ENCODE peak calls at places on chromosomes 3 and 15, in five cellular contexts. One of them, this sample, is unnamed.

GRCh38 chr15:57146394-57147140 is 228.1 kb downstream of the TCF12 start:
- DNase-seq in cardiac septum: no peak
- DNase-seq in T1000: no peak
- DNase-seq in left cardiac atrium: no peak
- DNase-seq in fibroblast of the conjunctiva: peak
- DNase-seq in this sample: no peak

GRCh38 chr15:49645937-49646336 is 25.1 kb downstream of the DTWD1 start:
- DNase-seq in cardiac septum: no peak
- DNase-seq in T1000: no peak
- DNase-seq in left cardiac atrium: peak
- DNase-seq in fibroblast of the conjunctiva: peak
- DNase-seq in this sample: no peak

GRCh38 chr3:99659965-99660364 is 21.6 kb downstream of the COL8A1 start:
- DNase-seq in cardiac septum: no peak
- DNase-seq in T1000: no peak
- DNase-seq in left cardiac atrium: no peak
- DNase-seq in fibroblast of the conjunctiva: no peak
- DNase-seq in this sample: no peak

GRCh38 chr15:101773496-101774100 is 29.7 kb upstream of the OR4F6 start:
- DNase-seq in cardiac septum: no peak
- DNase-seq in T1000: no peak
- DNase-seq in left cardiac atrium: no peak
- DNase-seq in fibroblast of the conjunctiva: no peak
- DNase-seq in this sample: no peak

GRCh38 chr3:113084777-113085176 is 94.0 kb downstream of the GTPBP8 start:
- DNase-seq in cardiac septum: no peak
- DNase-seq in T1000: no peak
- DNase-seq in left cardiac atrium: no peak
- DNase-seq in fibroblast of the conjunctiva: peak
- DNase-seq in this sample: peak

GRCh38 chr3:185332026-185332735 is 30.8 kb upstream of the MAP3K13 start:
- DNase-seq in cardiac septum: no peak
- DNase-seq in T1000: no peak
- DNase-seq in left cardiac atrium: no peak
- DNase-seq in fibroblast of the conjunctiva: peak
- DNase-seq in this sample: no peak

GRCh38 chr3:32401541-32402052 is 9.9 kb downstream of the CMTM7 start:
- DNase-seq in cardiac septum: peak
- DNase-seq in T1000: peak
- DNase-seq in left cardiac atrium: peak
- DNase-seq in fibroblast of the conjunctiva: no peak
- DNase-seq in this sample: peak

GRCh38 chr15:27059610-27060202 is 88.7 kb downstream of the GABRG3 start:
- DNase-seq in cardiac septum: no peak
- DNase-seq in T1000: no peak
- DNase-seq in left cardiac atrium: no peak
- DNase-seq in fibroblast of the conjunctiva: peak
- DNase-seq in this sample: no peak

GRCh38 chr15:76169013-76169412 is 109.2 kb downstream of the TMEM266 start:
- DNase-seq in cardiac septum: no peak
- DNase-seq in T1000: no peak
- DNase-seq in left cardiac atrium: no peak
- DNase-seq in fibroblast of the conjunctiva: no peak
- DNase-seq in this sample: no peak

GRCh38 chr3:177836671-177837070 is 639.4 kb upstream of the TBL1XR1 start:
- DNase-seq in cardiac septum: no peak
- DNase-seq in T1000: no peak
- DNase-seq in left cardiac atrium: no peak
- DNase-seq in fibroblast of the conjunctiva: no peak
- DNase-seq in this sample: no peak

GRCh38 chr3:67384790-67385397 is 269.5 kb downstream of the SUCLG2 start:
- DNase-seq in cardiac septum: no peak
- DNase-seq in T1000: no peak
- DNase-seq in left cardiac atrium: peak
- DNase-seq in fibroblast of the conjunctiva: peak
- DNase-seq in this sample: no peak

GRCh38 chr3:73669268-73669667 is 44.5 kb upstream of the PDZRN3 start:
- DNase-seq in cardiac septum: no peak
- DNase-seq in T1000: no peak
- DNase-seq in left cardiac atrium: no peak
- DNase-seq in fibroblast of the conjunctiva: no peak
- DNase-seq in this sample: no peak

GRCh38 chr15:43046484-43046883 is 59.4 kb downstream of the UBR1 start:
- DNase-seq in cardiac septum: no peak
- DNase-seq in T1000: no peak
- DNase-seq in left cardiac atrium: no peak
- DNase-seq in fibroblast of the conjunctiva: no peak
- DNase-seq in this sample: no peak

GRCh38 chr15:56428821-56429458 is 36.0 kb downstream of the MNS1 start:
- DNase-seq in cardiac septum: no peak
- DNase-seq in T1000: no peak
- DNase-seq in left cardiac atrium: no peak
- DNase-seq in fibroblast of the conjunctiva: peak
- DNase-seq in this sample: no peak

GRCh38 chr15:77021803-77022381 is 27.0 kb downstream of the PSTPIP1 start:
- DNase-seq in cardiac septum: no peak
- DNase-seq in T1000: no peak
- DNase-seq in left cardiac atrium: peak
- DNase-seq in fibroblast of the conjunctiva: no peak
- DNase-seq in this sample: no peak

GRCh38 chr3:99542771-99543518 is 95.4 kb upstream of the COL8A1 start:
- DNase-seq in cardiac septum: no peak
- DNase-seq in T1000: no peak
- DNase-seq in left cardiac atrium: no peak
- DNase-seq in fibroblast of the conjunctiva: no peak
- DNase-seq in this sample: no peak

GRCh38 chr3:194996746-194997145 is 274.2 kb downstream of the XXYLT1 start:
- DNase-seq in cardiac septum: no peak
- DNase-seq in T1000: no peak
- DNase-seq in left cardiac atrium: no peak
- DNase-seq in fibroblast of the conjunctiva: no peak
- DNase-seq in this sample: no peak

GRCh38 chr15:65791335-65792129 is 561 bp downstream of the DENND4A start:
- DNase-seq in cardiac septum: peak
- DNase-seq in T1000: peak
- DNase-seq in left cardiac atrium: peak
- DNase-seq in fibroblast of the conjunctiva: no peak
- DNase-seq in this sample: peak

GRCh38 chr15:32818758-32819405 is 101.1 kb downstream of the GREM1 start:
- DNase-seq in cardiac septum: no peak
- DNase-seq in T1000: no peak
- DNase-seq in left cardiac atrium: no peak
- DNase-seq in fibroblast of the conjunctiva: no peak
- DNase-seq in this sample: no peak

GRCh38 chr15:52783191-52783829 is 6.8 kb downstream of the ONECUT1 start:
- DNase-seq in cardiac septum: no peak
- DNase-seq in T1000: no peak
- DNase-seq in left cardiac atrium: no peak
- DNase-seq in fibroblast of the conjunctiva: no peak
- DNase-seq in this sample: no peak

GRCh38 chr3:71389191-71389590 is 194.3 kb downstream of the FOXP1 start:
- DNase-seq in cardiac septum: no peak
- DNase-seq in T1000: no peak
- DNase-seq in left cardiac atrium: no peak
- DNase-seq in fibroblast of the conjunctiva: no peak
- DNase-seq in this sample: no peak

GRCh38 chr15:47294765-47295259 is 422.5 kb upstream of the SEMA6D start:
- DNase-seq in cardiac septum: no peak
- DNase-seq in T1000: no peak
- DNase-seq in left cardiac atrium: no peak
- DNase-seq in fibroblast of the conjunctiva: peak
- DNase-seq in this sample: no peak

GRCh38 chr3:24773798-24774197 is 279.1 kb upstream of the THRB start:
- DNase-seq in cardiac septum: no peak
- DNase-seq in T1000: no peak
- DNase-seq in left cardiac atrium: peak
- DNase-seq in fibroblast of the conjunctiva: peak
- DNase-seq in this sample: peak

GRCh38 chr3:14372587-14372986 is 29.8 kb upstream of the SLC6A6 start:
- DNase-seq in cardiac septum: no peak
- DNase-seq in T1000: no peak
- DNase-seq in left cardiac atrium: no peak
- DNase-seq in fibroblast of the conjunctiva: no peak
- DNase-seq in this sample: no peak

GRCh38 chr15:63909819-63910437 is 76.2 kb upstream of the HERC1 start:
- DNase-seq in cardiac septum: no peak
- DNase-seq in T1000: no peak
- DNase-seq in left cardiac atrium: no peak
- DNase-seq in fibroblast of the conjunctiva: peak
- DNase-seq in this sample: no peak

GRCh38 chr3:99909714-99910508 is 92.2 kb downstream of the CMSS1 start:
- DNase-seq in cardiac septum: no peak
- DNase-seq in T1000: no peak
- DNase-seq in left cardiac atrium: no peak
- DNase-seq in fibroblast of the conjunctiva: peak
- DNase-seq in this sample: no peak

This sample was measured in sigmoid colon.